ENCODE peak calls at places on chromosomes 13 and 19, in nine cellular contexts. D is GM23248; R is stimulated activated CD4-positive, alpha-beta T cell treated with anti-CD3 and anti-CD28 coated beads, Interleukin-15, amount 100 ng/mL, for 24 hours; M is stimulated activated CD8-positive, alpha-beta memory T cell treated with anti-CD3 and anti-CD28 coated beads, Interleukin-4, amount 100 ng/mL, for 24 hours; I is fibroblast of lung; L is lung; P is amygdala; Z is Right ventricle myocardium superior; C is NCI-H2107. U is an unnamed sample.

GRCh38 chr13:91620670-91621141 is 222.3 kb downstream of the GPC5 start:
- DNase-seq in D (no peak), R (no peak), M (no peak), I (no peak), L (no peak), P (no peak), Z (no peak), C (no peak), U (no peak)

GRCh38 chr19:21698215-21698614 is 69.2 kb downstream of the ZNF100 start:
- DNase-seq in D (peak; percentile 34), R (no peak), M (no peak), I (peak; percentile 24), L (no peak), P (no peak), Z (no peak), C (no peak), U (no peak)

GRCh38 chr19:15562861-15563260 is 52.2 kb upstream of the CYP4F8 start:
- DNase-seq in D (peak; percentile 26), R (no peak), M (no peak), I (peak; percentile 11), L (no peak), P (no peak), Z (no peak), C (no peak), U (no peak)

GRCh38 chr13:105037064-105037463 is 1498.4 kb downstream of the EFNB2 start:
- DNase-seq in D (no peak), R (no peak), M (no peak), I (no peak), L (no peak), P (no peak), Z (no peak), C (no peak), U (no peak)

GRCh38 chr13:113546571-113547247 is 37.8 kb upstream of the TFDP1 start:
- DNase-seq in D (peak; percentile 25), R (no peak), M (no peak), I (peak; percentile 34), L (no peak), P (no peak), Z (peak; percentile 76), C (no peak), U (no peak)

GRCh38 chr13:64925284-64925683 is 2304.9 kb downstream of the PCDH9 start:
- DNase-seq in D (peak; percentile 22), R (no peak), M (no peak), I (peak; percentile 10), L (no peak), P (no peak), Z (no peak), C (no peak), U (no peak)

GRCh38 chr19:1833540-1833939 is 14.7 kb downstream of the REXO1 start:
- DNase-seq in D (no peak), R (no peak), M (no peak), I (no peak), L (no peak), P (peak; percentile 19), Z (no peak), C (no peak), U (no peak)

GRCh38 chr13:82477436-82477835 is 1404.8 kb downstream of the SLITRK1 start:
- DNase-seq in D (no peak), R (no peak), M (no peak), I (no peak), L (no peak), P (no peak), Z (no peak), C (no peak), U (no peak)

GRCh38 chr19:23957660-23958281 is 43.1 kb downstream of the ZNF726 start:
- DNase-seq in D (peak; percentile 79), R (peak; percentile 6), M (no peak), I (peak; percentile 46), L (peak; percentile 60), P (no peak), Z (no peak), C (no peak), U (no peak)

GRCh38 chr19:51529301-51529700 is 2.2 kb downstream of the SIGLEC6 start:
- DNase-seq in D (no peak), R (no peak), M (no peak), I (no peak), L (no peak), P (no peak), Z (no peak), C (no peak), U (no peak)

GRCh38 chr13:99757756-99758464 is 213.7 kb downstream of the ZIC5 start:
- DNase-seq in D (no peak), R (no peak), M (no peak), I (no peak), L (no peak), P (no peak), Z (no peak), C (no peak), U (no peak)

U was measured in esophagus muscularis mucosa.